ENCODE peak calls at places on chromosomes 12 and 14, in ten cellular contexts. M, F, Q, W, R, C, T, J, L and G are unnamed samples.

GRCh38 chr14:36207500-36207899 is 31.0 kb upstream of the PTCSC3 start:
- DNase-seq in M (no peak), F (no peak), Q (no peak), W (no peak), R (no peak), C (no peak), T (no peak), J (no peak), L (peak; percentile 41), G (no peak)

GRCh38 chr12:15996254-15996653 is 85.1 kb downstream of the DERA start:
- DNase-seq in M (peak; percentile 40), F (peak; percentile 55), Q (peak; percentile 25), W (no peak), R (no peak), C (no peak), T (no peak), J (no peak), L (peak; percentile 50), G (no peak)

GRCh38 chr12:52751795-52752194 is 25.4 kb downstream of the KRT76 start:
- DNase-seq in M (no peak), F (no peak), Q (no peak), W (no peak), R (no peak), C (no peak), T (no peak), J (no peak), L (no peak), G (no peak)

GRCh38 chr12:54240971-54241588 is 38.8 kb downstream of the CBX5 start:
- DNase-seq in M (no peak), F (no peak), Q (no peak), W (no peak), R (no peak), C (no peak), T (no peak), J (no peak), L (no peak), G (no peak)

GRCh38 chr12:107891967-107892366 is 117.5 kb downstream of the ASCL4 start:
- DNase-seq in M (no peak), F (peak; percentile 58), Q (peak; percentile 30), W (no peak), R (no peak), C (no peak), T (no peak), J (no peak), L (peak; percentile 77), G (no peak)

GRCh38 chr14:73381379-73382013 is 76.8 kb downstream of the NUMB start:
- DNase-seq in M (no peak), F (no peak), Q (no peak), W (no peak), R (no peak), C (no peak), T (no peak), J (no peak), L (no peak), G (no peak)

GRCh38 chr14:35438910-35439713 is 34.6 kb upstream of the NFKBIA start:
- DNase-seq in M (no peak), F (no peak), Q (no peak), W (no peak), R (no peak), C (no peak), T (no peak), J (no peak), L (peak; percentile 57), G (no peak)

GRCh38 chr14:85576848-85577541 is 47.1 kb downstream of the FLRT2 start:
- DNase-seq in M (no peak), F (no peak), Q (no peak), W (no peak), R (no peak), C (no peak), T (no peak), J (no peak), L (no peak), G (no peak)

GRCh38 chr14:68374682-68375081 is 418.2 kb downstream of the ZFP36L1 start:
- DNase-seq in M (no peak), F (no peak), Q (no peak), W (no peak), R (no peak), C (no peak), T (peak; percentile 57), J (no peak), L (no peak), G (no peak)

GRCh38 chr12:45601390-45601789 is 128.1 kb upstream of the ARID2 start:
- DNase-seq in M (no peak), F (no peak), Q (no peak), W (no peak), R (no peak), C (no peak), T (no peak), J (no peak), L (no peak), G (no peak)

GRCh38 chr12:95851609-95852008 is 7.1 kb upstream of the SNRPF start:
- DNase-seq in M (no peak), F (no peak), Q (no peak), W (no peak), R (no peak), C (no peak), T (no peak), J (peak; percentile 13), L (no peak), G (no peak)

GRCh38 chr12:30447061-30447750 is 248.5 kb downstream of the IPO8 start:
- DNase-seq in M (no peak), F (no peak), Q (no peak), W (no peak), R (no peak), C (no peak), T (no peak), J (no peak), L (no peak), G (no peak)

GRCh38 chr12:89070603-89071002 is 281.7 kb downstream of the DUSP6 start:
- DNase-seq in M (no peak), F (no peak), Q (no peak), W (no peak), R (no peak), C (no peak), T (no peak), J (no peak), L (no peak), G (no peak)

GRCh38 chr14:77641534-77642341 is 25.3 kb upstream of the SPTLC2 start:
- DNase-seq in M (peak; percentile 35), F (no peak), Q (peak; percentile 87), W (no peak), R (no peak), C (peak; percentile 88), T (peak; percentile 74), J (peak; percentile 56), L (peak; percentile 14), G (peak; percentile 28)

GRCh38 chr14:23364164-23364571 is 804 bp downstream of the EFS start:
- DNase-seq in M (peak; percentile 77), F (peak; percentile 70), Q (no peak), W (no peak), R (no peak), C (peak; percentile 71), T (peak; percentile 46), J (no peak), L (peak; percentile 53), G (no peak)

GRCh38 chr14:99225804-99226203 is 46.2 kb downstream of the BCL11B start:
- DNase-seq in M (no peak), F (no peak), Q (no peak), W (no peak), R (no peak), C (no peak), T (no peak), J (no peak), L (no peak), G (no peak)

DNA sequence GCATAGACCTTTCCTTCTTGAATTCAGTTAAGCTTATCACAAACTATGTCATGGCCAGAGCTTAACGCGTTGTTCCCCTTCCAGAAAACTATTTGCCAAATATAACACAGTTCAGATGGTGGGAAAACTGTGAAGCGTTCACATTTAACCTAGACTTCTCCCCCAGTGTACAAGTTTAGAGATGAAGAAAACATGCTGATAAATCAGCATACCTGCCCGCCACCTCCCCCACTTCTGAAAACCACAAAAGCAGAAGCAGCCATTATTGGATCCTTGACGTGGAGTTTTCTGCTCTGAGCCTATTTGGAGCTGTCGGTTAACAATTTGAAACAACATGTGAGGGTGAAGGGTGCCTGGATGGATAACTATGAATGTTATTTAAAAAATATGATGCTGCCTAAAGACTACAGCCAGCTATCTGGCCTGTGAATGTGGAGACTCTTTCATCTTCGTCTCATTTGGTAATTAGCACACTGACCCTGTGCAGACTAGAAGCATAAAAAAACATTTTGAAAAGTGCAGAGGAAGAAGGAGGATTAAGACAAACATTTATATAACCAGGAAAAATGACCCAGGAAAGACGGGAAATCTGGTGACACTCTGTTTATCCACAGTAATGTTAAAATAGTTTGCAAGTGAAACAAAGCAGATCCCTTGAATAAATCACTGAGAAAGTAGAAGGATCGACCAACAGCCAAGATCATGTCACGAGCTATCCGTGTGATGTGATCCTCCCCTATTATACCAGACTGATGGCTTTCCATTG is 408.2 kb downstream of the AEBP2 start:
- DNase-seq in M (no peak), F (no peak), Q (no peak), W (no peak), R (no peak), C (no peak), T (no peak), J (no peak), L (no peak), G (peak; percentile 45)
- H3K27ac ChIP-seq in M (peak overlapping the region; percentile 54), F (no peak overlapping the region), Q (peak overlapping the region; percentile 24), W (no peak overlapping the region), R (no peak overlapping the region), C (peak overlapping the region; percentile 90), T (peak overlapping the region; percentile 57), J (no peak overlapping the region), L (no peak overlapping the region), G (no peak overlapping the region)

DNA sequence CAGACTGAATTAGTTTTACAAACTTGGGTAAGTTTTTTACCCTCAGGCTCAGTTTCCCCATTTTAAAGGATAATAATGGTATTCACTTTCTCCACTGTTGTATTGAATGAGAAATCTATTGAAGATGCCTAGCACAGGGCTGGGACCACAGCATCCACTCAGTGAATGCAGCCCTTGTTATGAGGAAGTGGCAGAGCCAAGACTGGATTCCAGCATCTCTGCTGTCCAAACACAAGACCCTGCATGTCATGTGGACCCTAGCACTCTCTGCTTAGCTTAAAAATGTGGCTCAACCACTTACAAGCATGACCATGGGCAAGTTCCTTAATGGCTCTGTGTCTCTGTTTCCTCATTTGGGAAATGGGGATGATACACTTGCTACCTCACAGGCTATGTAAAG is 24.1 kb upstream of the TRIM9 start:
- DNase-seq in M (peak; percentile 55), F (no peak), Q (no peak), W (no peak), R (no peak), C (no peak), T (no peak), J (no peak), L (no peak), G (no peak)
- H3K27ac ChIP-seq in M (peak overlapping the region; percentile 45), F (no peak overlapping the region), Q (no peak overlapping the region), W (no peak overlapping the region), R (no peak overlapping the region), C (no peak overlapping the region), T (no peak overlapping the region), J (no peak overlapping the region), L (no peak overlapping the region), G (no peak overlapping the region)

GRCh38 chr12:25495336-25496097 is 57.6 kb downstream of the LMNTD1 start:
- DNase-seq in M (no peak), F (no peak), Q (no peak), W (peak; percentile 57), R (no peak), C (no peak), T (no peak), J (no peak), L (no peak), G (no peak)
- H3K27ac ChIP-seq in M (no peak overlapping the region), F (no peak overlapping the region), Q (no peak overlapping the region), W (no peak overlapping the region), R (no peak overlapping the region), C (no peak overlapping the region), T (no peak overlapping the region), J (no peak overlapping the region), L (no peak overlapping the region), G (no peak overlapping the region)

GRCh38 chr12:118312578-118312977 is 60.1 kb downstream of the TAOK3 start:
- DNase-seq in M (no peak), F (no peak), Q (no peak), W (no peak), R (no peak), C (no peak), T (no peak), J (no peak), L (no peak), G (no peak)
- H3K27ac ChIP-seq in M (no peak overlapping the region), F (no peak overlapping the region), Q (no peak overlapping the region), W (no peak overlapping the region), R (no peak overlapping the region), C (no peak overlapping the region), T (no peak overlapping the region), J (no peak overlapping the region), L (no peak overlapping the region), G (peak overlapping the region; percentile 54)